ENCODE peak calls at places on chromosomes 2 and 18, in eight cellular contexts. X is cardiac muscle cell, M is omental fat pad, Q is tibial nerve, A is glutamatergic neuron, B is neural crest cell, Z is transverse colon, L is IMR-90. N is an unnamed sample.

GRCh38 chr2:174603280-174603679 is 5.7 kb upstream of the WIPF1 start:
- DNase-seq in X (peak; percentile 70), M (no peak), L (peak; percentile 67), A (peak; percentile 39), B (no peak), Z (peak; percentile 52), Q (peak; percentile 68), N (peak; percentile 64)

GRCh38 chr2:55148269-55148668 is 83.8 kb downstream of the CLHC1 start:
- DNase-seq in Q (no peak), A (no peak), X (no peak), L (peak; percentile 74), M (no peak), B (no peak), Z (no peak), N (peak; percentile 88)

GRCh38 chr18:76429262-76430126 is 65.5 kb downstream of the ZNF516 start:
- DNase-seq in B (no peak), L (no peak), M (no peak), A (no peak), Q (no peak), X (no peak), Z (no peak), N (no peak)

GRCh38 chr2:5834491-5834890 is 142.3 kb downstream of the SOX11 start:
- DNase-seq in B (no peak), Q (no peak), X (no peak), L (no peak), A (no peak), Z (no peak), M (no peak), N (no peak)

GRCh38 chr18:50623694-50624352 is 63.9 kb downstream of the MAPK4 start:
- DNase-seq in Q (no peak), A (no peak), X (no peak), M (no peak), B (no peak), Z (no peak), L (no peak), N (no peak)

GRCh38 chr2:1591978-1592907 is 152.1 kb downstream of the PXDN start:
- DNase-seq in Q (peak; percentile 57), L (peak; percentile 77), A (peak; percentile 81), X (peak; percentile 80), Z (peak; percentile 84), M (no peak), B (peak; percentile 59), N (peak; percentile 71)

GRCh38 chr2:199861116-199861774 is 10.3 kb upstream of the FTCDNL1 start:
- DNase-seq in Z (no peak), L (peak; percentile 38), Q (no peak), B (no peak), A (no peak), M (no peak), X (no peak), N (peak; percentile 51)

GRCh38 chr2:229319558-229319957 is 48.5 kb upstream of the PID1 start:
- DNase-seq in M (no peak), X (no peak), L (no peak), B (no peak), A (no peak), Q (no peak), Z (no peak), N (no peak)

GRCh38 chr2:239466046-239466754 is 65.4 kb upstream of the HDAC4 start:
- DNase-seq in X (no peak), A (no peak), Z (no peak), L (no peak), M (no peak), Q (no peak), B (no peak), N (peak; percentile 6)

GRCh38 chr18:45169610-45170009 is 445.7 kb upstream of the SLC14A2 start:
- DNase-seq in L (peak; percentile 90), X (no peak), Z (no peak), Q (peak; percentile 65), A (peak; percentile 28), B (no peak), M (no peak), N (peak; percentile 85)

GRCh38 chr2:74957886-74958276 is 562 bp upstream of the POLE4 start:
- DNase-seq in Q (no peak), Z (no peak), X (no peak), B (no peak), L (no peak), A (no peak), M (no peak), N (no peak)

GRCh38 chr18:33212363-33212762 is 228.2 kb downstream of the CCDC178 start:
- DNase-seq in A (no peak), X (no peak), Q (no peak), M (no peak), B (no peak), L (no peak), Z (no peak), N (no peak)

GRCh38 chr2:235692671-235693171 is 198.9 kb downstream of the AGAP1 start:
- DNase-seq in B (no peak), M (no peak), X (no peak), A (peak; percentile 12), Z (no peak), L (no peak), Q (no peak), N (no peak)

GRCh38 chr2:232235716-232236115 is 142.8 kb upstream of the ALPP start:
- DNase-seq in A (no peak), Z (no peak), X (peak; percentile 23), B (no peak), Q (no peak), M (no peak), L (peak; percentile 12), N (no peak)

GRCh38 chr18:2846241-2846637 is 567 bp upstream of the EMILIN2 start:
- DNase-seq in Z (no peak), B (no peak), L (peak; percentile 16), Q (no peak), A (no peak), M (no peak), X (no peak), N (peak; percentile 64)

GRCh38 chr2:231717281-231718180 is 9.2 kb downstream of the PTMA start:
- DNase-seq in M (no peak), X (no peak), Z (no peak), A (no peak), B (no peak), Q (no peak), L (peak; percentile 76), N (peak; percentile 73)

GRCh38 chr2:157596992-157597681 is 31.5 kb downstream of the ACVR1C start:
- DNase-seq in X (peak; percentile 44), A (peak; percentile 78), B (peak; percentile 39), Q (no peak), L (peak; percentile 1), M (no peak), Z (no peak), N (no peak)

GRCh38 chr2:39725401-39725800 is 53.7 kb downstream of the THUMPD2 start:
- DNase-seq in X (no peak), B (no peak), M (no peak), L (no peak), Q (no peak), A (no peak), Z (no peak), N (peak; percentile 87)

GRCh38 chr2:172811027-172811426 is 75.4 kb downstream of the RAPGEF4 start:
- DNase-seq in Q (no peak), L (peak; percentile 43), B (no peak), X (no peak), M (no peak), A (no peak), Z (no peak), N (peak; percentile 65)

GRCh38 chr2:231699006-231699405 is 9.3 kb upstream of the PTMA start:
- DNase-seq in M (no peak), Z (no peak), L (peak; percentile 37), Q (no peak), B (no peak), X (no peak), A (no peak), N (no peak)

GRCh38 chr18:31321719-31322118 is 3.8 kb downstream of the DSG1 start:
- DNase-seq in A (no peak), Q (no peak), B (no peak), Z (no peak), M (no peak), L (no peak), X (no peak), N (no peak)

DNA sequence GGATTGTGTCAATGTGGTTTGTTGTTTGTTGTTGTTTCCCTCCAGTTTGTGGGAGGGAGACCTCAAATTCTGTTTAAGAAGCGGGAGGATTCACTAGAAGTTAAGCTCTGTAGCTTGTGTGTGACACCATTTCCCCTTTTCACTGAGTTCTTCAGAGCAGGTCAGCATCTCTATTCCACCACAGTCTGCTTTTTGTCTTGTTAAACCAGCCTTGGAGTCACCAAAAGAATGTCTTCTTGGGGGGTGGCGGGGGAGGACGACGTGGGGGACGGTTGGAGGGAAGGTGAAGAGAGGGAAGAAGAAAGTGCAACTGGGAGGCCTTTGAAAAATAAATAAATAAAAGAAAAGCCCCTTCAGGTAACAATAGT is 2.3 kb upstream of the BCL11A start:
- DNase-seq in L (no peak), M (no peak), Z (no peak), Q (no peak), X (no peak), B (no peak), A (no peak), N (no peak)
- TF ChIP-seq CTCF in L (no peak), M (no peak), Z (no peak), Q (no peak), X (no peak), B (no peak), A (no peak), N (no peak)

GRCh38 chr2:152594022-152594712 is 123.1 kb downstream of the PRPF40A start:
- DNase-seq in B (no peak), X (no peak), Z (peak; percentile 47), M (no peak), Q (peak; percentile 66), L (no peak), A (no peak), N (no peak)
- TF ChIP-seq CTCF in B (no peak), X (no peak), Z (no peak), M (no peak), Q (no peak), L (no peak), A (no peak), N (no peak)

DNA sequence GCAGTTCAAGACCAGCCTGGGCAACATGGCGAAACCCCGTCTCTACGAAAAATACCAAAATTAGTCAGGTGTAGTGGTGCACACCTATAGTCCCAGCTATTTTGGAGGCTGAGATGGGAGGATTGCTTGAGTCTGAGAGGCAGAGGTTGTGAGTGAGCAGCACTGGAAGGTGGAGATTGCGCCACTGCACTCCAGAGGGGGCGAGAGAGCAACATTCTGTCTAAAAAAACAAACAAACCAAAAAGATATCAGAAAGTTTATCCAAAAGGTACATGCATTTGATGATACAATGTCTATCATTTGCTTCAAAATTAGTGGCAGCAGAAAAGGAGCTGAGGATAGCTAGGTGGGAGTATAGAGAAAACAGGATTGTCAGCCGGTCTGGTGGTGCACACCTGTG is 39.8 kb upstream of the CABLES1 start:
- DNase-seq in L (no peak), Q (no peak), Z (no peak), M (no peak), A (no peak), B (no peak), X (no peak), N (no peak)
- TF ChIP-seq CTCF in L (no peak), Q (no peak), Z (no peak), M (no peak), A (no peak), B (no peak), X (peak; percentile 11), N (no peak)

DNA sequence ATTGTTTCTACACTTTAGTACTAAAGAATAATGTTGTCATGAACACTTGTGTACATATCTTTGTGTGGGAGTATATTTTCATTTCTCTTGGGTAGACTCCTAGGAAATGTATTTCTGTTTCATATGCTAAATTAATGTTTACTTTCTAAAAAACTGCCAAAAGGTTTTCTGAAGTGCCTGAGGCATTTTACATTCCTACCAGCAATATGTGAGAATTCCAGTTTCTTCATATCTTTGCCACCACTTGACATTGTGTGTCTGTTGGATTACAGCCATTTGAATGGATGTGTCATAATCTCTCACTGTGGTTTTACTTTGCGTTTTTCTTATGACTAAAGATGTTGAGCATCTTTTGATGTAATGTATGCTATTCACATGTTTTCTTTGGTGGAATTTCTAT is 428.2 kb upstream of the KCNH7 start:
- DNase-seq in A (no peak), Q (no peak), M (no peak), Z (no peak), L (peak; percentile 81), X (no peak), B (no peak), N (peak; percentile 62)
- TF ChIP-seq CTCF in A (no peak), Q (no peak), M (no peak), Z (no peak), L (no peak), X (peak; percentile 13), B (no peak), N (no peak)